ENCODE peak calls at places on chromosome 22, in nine cellular contexts. One of them, this sample, is unnamed.

GRCh38 chr22:29820941-29821789 is 16.9 kb downstream of the ASCC2 start:
- DNase-seq in T-helper 2 cell: no peak
- DNase-seq in OCI-LY7: no peak
- DNase-seq in adrenal gland: peak
- DNase-seq in heart right ventricle: peak
- DNase-seq in stimulated activated CD4-positive, alpha-beta T cell treated with anti-CD3 and anti-CD28 coated beads, Interleukin-12 subunit alpha, Interleukin-12 subunit beta, amount 100 ng/mL, for 24 hours: peak
- DNase-seq in brain microvascular endothelial cell: peak
- DNase-seq in fibroblast of mammary gland: peak
- DNase-seq in stimulated activated CD8-positive, alpha-beta memory T cell treated with anti-CD3 and anti-CD28 coated beads, Interleukin-7, amount 100 ng/mL, for 24 hours: no peak
- DNase-seq in this sample: peak

GRCh38 chr22:25235547-25236290 is 16.3 kb downstream of the CRYBB2 start:
- DNase-seq in stimulated activated CD8-positive, alpha-beta memory T cell treated with anti-CD3 and anti-CD28 coated beads, Interleukin-7, amount 100 ng/mL, for 24 hours: peak
- DNase-seq in T-helper 2 cell: peak
- DNase-seq in adrenal gland: peak
- DNase-seq in fibroblast of mammary gland: peak
- DNase-seq in OCI-LY7: peak
- DNase-seq in heart right ventricle: peak
- DNase-seq in brain microvascular endothelial cell: peak
- DNase-seq in stimulated activated CD4-positive, alpha-beta T cell treated with anti-CD3 and anti-CD28 coated beads, Interleukin-12 subunit alpha, Interleukin-12 subunit beta, amount 100 ng/mL, for 24 hours: peak
- DNase-seq in this sample: peak

GRCh38 chr22:17332109-17332508 is 37.2 kb upstream of the CECR2 start:
- DNase-seq in T-helper 2 cell: no peak
- DNase-seq in heart right ventricle: no peak
- DNase-seq in stimulated activated CD4-positive, alpha-beta T cell treated with anti-CD3 and anti-CD28 coated beads, Interleukin-12 subunit alpha, Interleukin-12 subunit beta, amount 100 ng/mL, for 24 hours: no peak
- DNase-seq in adrenal gland: no peak
- DNase-seq in brain microvascular endothelial cell: no peak
- DNase-seq in OCI-LY7: no peak
- DNase-seq in fibroblast of mammary gland: no peak
- DNase-seq in stimulated activated CD8-positive, alpha-beta memory T cell treated with anti-CD3 and anti-CD28 coated beads, Interleukin-7, amount 100 ng/mL, for 24 hours: no peak
- DNase-seq in this sample: no peak

GRCh38 chr22:47620391-47620790 is 857.9 kb downstream of the TBC1D22A start:
- DNase-seq in stimulated activated CD8-positive, alpha-beta memory T cell treated with anti-CD3 and anti-CD28 coated beads, Interleukin-7, amount 100 ng/mL, for 24 hours: no peak
- DNase-seq in OCI-LY7: no peak
- DNase-seq in T-helper 2 cell: no peak
- DNase-seq in heart right ventricle: no peak
- DNase-seq in brain microvascular endothelial cell: no peak
- DNase-seq in adrenal gland: no peak
- DNase-seq in stimulated activated CD4-positive, alpha-beta T cell treated with anti-CD3 and anti-CD28 coated beads, Interleukin-12 subunit alpha, Interleukin-12 subunit beta, amount 100 ng/mL, for 24 hours: no peak
- DNase-seq in fibroblast of mammary gland: no peak
- DNase-seq in this sample: no peak

GRCh38 chr22:44782286-44782830 is 30.0 kb downstream of the ARHGAP8 start:
- DNase-seq in stimulated activated CD4-positive, alpha-beta T cell treated with anti-CD3 and anti-CD28 coated beads, Interleukin-12 subunit alpha, Interleukin-12 subunit beta, amount 100 ng/mL, for 24 hours: no peak
- DNase-seq in stimulated activated CD8-positive, alpha-beta memory T cell treated with anti-CD3 and anti-CD28 coated beads, Interleukin-7, amount 100 ng/mL, for 24 hours: no peak
- DNase-seq in OCI-LY7: no peak
- DNase-seq in T-helper 2 cell: no peak
- DNase-seq in brain microvascular endothelial cell: no peak
- DNase-seq in fibroblast of mammary gland: peak
- DNase-seq in adrenal gland: no peak
- DNase-seq in heart right ventricle: no peak
- DNase-seq in this sample: no peak

GRCh38 chr22:46574438-46574992 is 37.1 kb upstream of the CELSR1 start:
- DNase-seq in heart right ventricle: no peak
- DNase-seq in stimulated activated CD4-positive, alpha-beta T cell treated with anti-CD3 and anti-CD28 coated beads, Interleukin-12 subunit alpha, Interleukin-12 subunit beta, amount 100 ng/mL, for 24 hours: no peak
- DNase-seq in T-helper 2 cell: no peak
- DNase-seq in OCI-LY7: no peak
- DNase-seq in stimulated activated CD8-positive, alpha-beta memory T cell treated with anti-CD3 and anti-CD28 coated beads, Interleukin-7, amount 100 ng/mL, for 24 hours: no peak
- DNase-seq in adrenal gland: no peak
- DNase-seq in brain microvascular endothelial cell: no peak
- DNase-seq in fibroblast of mammary gland: no peak
- DNase-seq in this sample: no peak

GRCh38 chr22:29149841-29150555 is 55.7 kb upstream of the EMID1 start:
- DNase-seq in stimulated activated CD8-positive, alpha-beta memory T cell treated with anti-CD3 and anti-CD28 coated beads, Interleukin-7, amount 100 ng/mL, for 24 hours: no peak
- DNase-seq in brain microvascular endothelial cell: no peak
- DNase-seq in adrenal gland: peak
- DNase-seq in stimulated activated CD4-positive, alpha-beta T cell treated with anti-CD3 and anti-CD28 coated beads, Interleukin-12 subunit alpha, Interleukin-12 subunit beta, amount 100 ng/mL, for 24 hours: no peak
- DNase-seq in OCI-LY7: no peak
- DNase-seq in T-helper 2 cell: no peak
- DNase-seq in fibroblast of mammary gland: no peak
- DNase-seq in heart right ventricle: peak
- DNase-seq in this sample: no peak

GRCh38 chr22:26608129-26608528 is 9.7 kb downstream of the CRYBB1 start:
- DNase-seq in T-helper 2 cell: no peak
- DNase-seq in OCI-LY7: no peak
- DNase-seq in stimulated activated CD8-positive, alpha-beta memory T cell treated with anti-CD3 and anti-CD28 coated beads, Interleukin-7, amount 100 ng/mL, for 24 hours: no peak
- DNase-seq in stimulated activated CD4-positive, alpha-beta T cell treated with anti-CD3 and anti-CD28 coated beads, Interleukin-12 subunit alpha, Interleukin-12 subunit beta, amount 100 ng/mL, for 24 hours: no peak
- DNase-seq in fibroblast of mammary gland: no peak
- DNase-seq in heart right ventricle: no peak
- DNase-seq in adrenal gland: no peak
- DNase-seq in brain microvascular endothelial cell: no peak
- DNase-seq in this sample: no peak

GRCh38 chr22:45458532-45458931 is 44.2 kb upstream of the FBLN1 start:
- DNase-seq in stimulated activated CD4-positive, alpha-beta T cell treated with anti-CD3 and anti-CD28 coated beads, Interleukin-12 subunit alpha, Interleukin-12 subunit beta, amount 100 ng/mL, for 24 hours: no peak
- DNase-seq in stimulated activated CD8-positive, alpha-beta memory T cell treated with anti-CD3 and anti-CD28 coated beads, Interleukin-7, amount 100 ng/mL, for 24 hours: no peak
- DNase-seq in fibroblast of mammary gland: no peak
- DNase-seq in heart right ventricle: no peak
- DNase-seq in OCI-LY7: no peak
- DNase-seq in brain microvascular endothelial cell: no peak
- DNase-seq in adrenal gland: no peak
- DNase-seq in T-helper 2 cell: no peak
- DNase-seq in this sample: no peak

GRCh38 chr22:47215851-47216250 is 453.4 kb downstream of the TBC1D22A start:
- DNase-seq in adrenal gland: no peak
- DNase-seq in stimulated activated CD8-positive, alpha-beta memory T cell treated with anti-CD3 and anti-CD28 coated beads, Interleukin-7, amount 100 ng/mL, for 24 hours: no peak
- DNase-seq in brain microvascular endothelial cell: no peak
- DNase-seq in stimulated activated CD4-positive, alpha-beta T cell treated with anti-CD3 and anti-CD28 coated beads, Interleukin-12 subunit alpha, Interleukin-12 subunit beta, amount 100 ng/mL, for 24 hours: no peak
- DNase-seq in T-helper 2 cell: no peak
- DNase-seq in OCI-LY7: no peak
- DNase-seq in heart right ventricle: no peak
- DNase-seq in fibroblast of mammary gland: no peak
- DNase-seq in this sample: no peak

GRCh38 chr22:49979587-49980264 is 19.2 kb downstream of the PIM3 start:
- DNase-seq in OCI-LY7: peak
- DNase-seq in adrenal gland: no peak
- DNase-seq in T-helper 2 cell: no peak
- DNase-seq in brain microvascular endothelial cell: peak
- DNase-seq in fibroblast of mammary gland: peak
- DNase-seq in stimulated activated CD8-positive, alpha-beta memory T cell treated with anti-CD3 and anti-CD28 coated beads, Interleukin-7, amount 100 ng/mL, for 24 hours: no peak
- DNase-seq in stimulated activated CD4-positive, alpha-beta T cell treated with anti-CD3 and anti-CD28 coated beads, Interleukin-12 subunit alpha, Interleukin-12 subunit beta, amount 100 ng/mL, for 24 hours: peak
- DNase-seq in heart right ventricle: no peak
- DNase-seq in this sample: no peak

GRCh38 chr22:26905076-26905475 is 247.7 kb downstream of the MIAT start:
- DNase-seq in heart right ventricle: no peak
- DNase-seq in stimulated activated CD4-positive, alpha-beta T cell treated with anti-CD3 and anti-CD28 coated beads, Interleukin-12 subunit alpha, Interleukin-12 subunit beta, amount 100 ng/mL, for 24 hours: no peak
- DNase-seq in T-helper 2 cell: no peak
- DNase-seq in adrenal gland: no peak
- DNase-seq in fibroblast of mammary gland: no peak
- DNase-seq in OCI-LY7: no peak
- DNase-seq in stimulated activated CD8-positive, alpha-beta memory T cell treated with anti-CD3 and anti-CD28 coated beads, Interleukin-7, amount 100 ng/mL, for 24 hours: no peak
- DNase-seq in brain microvascular endothelial cell: no peak
- DNase-seq in this sample: no peak

GRCh38 chr22:26406118-26406517 is 22.9 kb upstream of the ASPHD2 start:
- DNase-seq in stimulated activated CD4-positive, alpha-beta T cell treated with anti-CD3 and anti-CD28 coated beads, Interleukin-12 subunit alpha, Interleukin-12 subunit beta, amount 100 ng/mL, for 24 hours: no peak
- DNase-seq in OCI-LY7: no peak
- DNase-seq in adrenal gland: no peak
- DNase-seq in stimulated activated CD8-positive, alpha-beta memory T cell treated with anti-CD3 and anti-CD28 coated beads, Interleukin-7, amount 100 ng/mL, for 24 hours: no peak
- DNase-seq in heart right ventricle: no peak
- DNase-seq in fibroblast of mammary gland: peak
- DNase-seq in T-helper 2 cell: no peak
- DNase-seq in brain microvascular endothelial cell: peak
- DNase-seq in this sample: no peak

GRCh38 chr22:36369922-36370781 is 17.6 kb downstream of the MYH9 start:
- DNase-seq in fibroblast of mammary gland: peak
- DNase-seq in stimulated activated CD4-positive, alpha-beta T cell treated with anti-CD3 and anti-CD28 coated beads, Interleukin-12 subunit alpha, Interleukin-12 subunit beta, amount 100 ng/mL, for 24 hours: no peak
- DNase-seq in stimulated activated CD8-positive, alpha-beta memory T cell treated with anti-CD3 and anti-CD28 coated beads, Interleukin-7, amount 100 ng/mL, for 24 hours: no peak
- DNase-seq in T-helper 2 cell: no peak
- DNase-seq in OCI-LY7: peak
- DNase-seq in brain microvascular endothelial cell: no peak
- DNase-seq in adrenal gland: peak
- DNase-seq in heart right ventricle: no peak
- DNase-seq in this sample: no peak

GRCh38 chr22:29270475-29271271 is 2.6 kb downstream of the EWSR1 start:
- DNase-seq in adrenal gland: no peak
- DNase-seq in T-helper 2 cell: no peak
- DNase-seq in stimulated activated CD4-positive, alpha-beta T cell treated with anti-CD3 and anti-CD28 coated beads, Interleukin-12 subunit alpha, Interleukin-12 subunit beta, amount 100 ng/mL, for 24 hours: no peak
- DNase-seq in fibroblast of mammary gland: peak
- DNase-seq in stimulated activated CD8-positive, alpha-beta memory T cell treated with anti-CD3 and anti-CD28 coated beads, Interleukin-7, amount 100 ng/mL, for 24 hours: no peak
- DNase-seq in brain microvascular endothelial cell: peak
- DNase-seq in OCI-LY7: peak
- DNase-seq in heart right ventricle: no peak
- DNase-seq in this sample: no peak

GRCh38 chr22:26901228-26901816 is 243.9 kb downstream of the MIAT start:
- DNase-seq in stimulated activated CD4-positive, alpha-beta T cell treated with anti-CD3 and anti-CD28 coated beads, Interleukin-12 subunit alpha, Interleukin-12 subunit beta, amount 100 ng/mL, for 24 hours: no peak
- DNase-seq in brain microvascular endothelial cell: no peak
- DNase-seq in adrenal gland: no peak
- DNase-seq in OCI-LY7: no peak
- DNase-seq in T-helper 2 cell: no peak
- DNase-seq in stimulated activated CD8-positive, alpha-beta memory T cell treated with anti-CD3 and anti-CD28 coated beads, Interleukin-7, amount 100 ng/mL, for 24 hours: no peak
- DNase-seq in heart right ventricle: no peak
- DNase-seq in fibroblast of mammary gland: no peak
- DNase-seq in this sample: no peak

GRCh38 chr22:19090586-19091127 is 31.6 kb downstream of the DGCR2 start:
- DNase-seq in stimulated activated CD4-positive, alpha-beta T cell treated with anti-CD3 and anti-CD28 coated beads, Interleukin-12 subunit alpha, Interleukin-12 subunit beta, amount 100 ng/mL, for 24 hours: no peak
- DNase-seq in T-helper 2 cell: no peak
- DNase-seq in fibroblast of mammary gland: no peak
- DNase-seq in OCI-LY7: no peak
- DNase-seq in stimulated activated CD8-positive, alpha-beta memory T cell treated with anti-CD3 and anti-CD28 coated beads, Interleukin-7, amount 100 ng/mL, for 24 hours: no peak
- DNase-seq in heart right ventricle: no peak
- DNase-seq in brain microvascular endothelial cell: no peak
- DNase-seq in adrenal gland: no peak
- DNase-seq in this sample: no peak

GRCh38 chr22:50008151-50009040 is 4.2 kb downstream of the IL17REL start:
- DNase-seq in heart right ventricle: no peak
- DNase-seq in T-helper 2 cell: no peak
- DNase-seq in fibroblast of mammary gland: no peak
- DNase-seq in OCI-LY7: no peak
- DNase-seq in stimulated activated CD8-positive, alpha-beta memory T cell treated with anti-CD3 and anti-CD28 coated beads, Interleukin-7, amount 100 ng/mL, for 24 hours: no peak
- DNase-seq in adrenal gland: no peak
- DNase-seq in brain microvascular endothelial cell: no peak
- DNase-seq in stimulated activated CD4-positive, alpha-beta T cell treated with anti-CD3 and anti-CD28 coated beads, Interleukin-12 subunit alpha, Interleukin-12 subunit beta, amount 100 ng/mL, for 24 hours: no peak
- DNase-seq in this sample: no peak

GRCh38 chr22:37725551-37726239 is 28.8 kb downstream of the TRIOBP start:
- DNase-seq in heart right ventricle: no peak
- DNase-seq in brain microvascular endothelial cell: no peak
- DNase-seq in T-helper 2 cell: no peak
- DNase-seq in stimulated activated CD4-positive, alpha-beta T cell treated with anti-CD3 and anti-CD28 coated beads, Interleukin-12 subunit alpha, Interleukin-12 subunit beta, amount 100 ng/mL, for 24 hours: no peak
- DNase-seq in stimulated activated CD8-positive, alpha-beta memory T cell treated with anti-CD3 and anti-CD28 coated beads, Interleukin-7, amount 100 ng/mL, for 24 hours: no peak
- DNase-seq in fibroblast of mammary gland: no peak
- DNase-seq in adrenal gland: no peak
- DNase-seq in OCI-LY7: no peak
- DNase-seq in this sample: no peak

GRCh38 chr22:22666307-22667091 is 22.1 kb downstream of the GGTLC2 start:
- DNase-seq in fibroblast of mammary gland: peak
- DNase-seq in stimulated activated CD4-positive, alpha-beta T cell treated with anti-CD3 and anti-CD28 coated beads, Interleukin-12 subunit alpha, Interleukin-12 subunit beta, amount 100 ng/mL, for 24 hours: peak
- DNase-seq in T-helper 2 cell: no peak
- DNase-seq in brain microvascular endothelial cell: peak
- DNase-seq in OCI-LY7: peak
- DNase-seq in adrenal gland: peak
- DNase-seq in stimulated activated CD8-positive, alpha-beta memory T cell treated with anti-CD3 and anti-CD28 coated beads, Interleukin-7, amount 100 ng/mL, for 24 hours: no peak
- DNase-seq in heart right ventricle: no peak
- DNase-seq in this sample: peak

GRCh38 chr22:39514373-39514973 is 5.9 kb upstream of the ATF4 start:
- DNase-seq in T-helper 2 cell: no peak
- DNase-seq in adrenal gland: peak
- DNase-seq in stimulated activated CD4-positive, alpha-beta T cell treated with anti-CD3 and anti-CD28 coated beads, Interleukin-12 subunit alpha, Interleukin-12 subunit beta, amount 100 ng/mL, for 24 hours: no peak
- DNase-seq in fibroblast of mammary gland: peak
- DNase-seq in OCI-LY7: peak
- DNase-seq in brain microvascular endothelial cell: peak
- DNase-seq in heart right ventricle: no peak
- DNase-seq in stimulated activated CD8-positive, alpha-beta memory T cell treated with anti-CD3 and anti-CD28 coated beads, Interleukin-7, amount 100 ng/mL, for 24 hours: no peak
- DNase-seq in this sample: peak

GRCh38 chr22:50270302-50271010 is at the start of gene MAPK11:
- DNase-seq in heart right ventricle: peak
- DNase-seq in adrenal gland: peak
- DNase-seq in brain microvascular endothelial cell: peak
- DNase-seq in stimulated activated CD4-positive, alpha-beta T cell treated with anti-CD3 and anti-CD28 coated beads, Interleukin-12 subunit alpha, Interleukin-12 subunit beta, amount 100 ng/mL, for 24 hours: peak
- DNase-seq in stimulated activated CD8-positive, alpha-beta memory T cell treated with anti-CD3 and anti-CD28 coated beads, Interleukin-7, amount 100 ng/mL, for 24 hours: no peak
- DNase-seq in T-helper 2 cell: peak
- DNase-seq in fibroblast of mammary gland: peak
- DNase-seq in OCI-LY7: peak
- DNase-seq in this sample: peak

GRCh38 chr22:30212996-30213441 is 33.5 kb downstream of the LIF start:
- DNase-seq in fibroblast of mammary gland: peak
- DNase-seq in stimulated activated CD8-positive, alpha-beta memory T cell treated with anti-CD3 and anti-CD28 coated beads, Interleukin-7, amount 100 ng/mL, for 24 hours: no peak
- DNase-seq in adrenal gland: peak
- DNase-seq in OCI-LY7: no peak
- DNase-seq in brain microvascular endothelial cell: peak
- DNase-seq in stimulated activated CD4-positive, alpha-beta T cell treated with anti-CD3 and anti-CD28 coated beads, Interleukin-12 subunit alpha, Interleukin-12 subunit beta, amount 100 ng/mL, for 24 hours: no peak
- DNase-seq in T-helper 2 cell: no peak
- DNase-seq in heart right ventricle: no peak
- DNase-seq in this sample: no peak

GRCh38 chr22:26828311-26828710 is 170.9 kb downstream of the MIAT start:
- DNase-seq in OCI-LY7: no peak
- DNase-seq in T-helper 2 cell: no peak
- DNase-seq in stimulated activated CD4-positive, alpha-beta T cell treated with anti-CD3 and anti-CD28 coated beads, Interleukin-12 subunit alpha, Interleukin-12 subunit beta, amount 100 ng/mL, for 24 hours: no peak
- DNase-seq in heart right ventricle: no peak
- DNase-seq in brain microvascular endothelial cell: no peak
- DNase-seq in stimulated activated CD8-positive, alpha-beta memory T cell treated with anti-CD3 and anti-CD28 coated beads, Interleukin-7, amount 100 ng/mL, for 24 hours: no peak
- DNase-seq in fibroblast of mammary gland: no peak
- DNase-seq in adrenal gland: no peak
- DNase-seq in this sample: no peak

GRCh38 chr22:35315141-35315854 is 15.6 kb downstream of the TOM1 start:
- DNase-seq in stimulated activated CD4-positive, alpha-beta T cell treated with anti-CD3 and anti-CD28 coated beads, Interleukin-12 subunit alpha, Interleukin-12 subunit beta, amount 100 ng/mL, for 24 hours: no peak
- DNase-seq in OCI-LY7: no peak
- DNase-seq in fibroblast of mammary gland: no peak
- DNase-seq in brain microvascular endothelial cell: no peak
- DNase-seq in adrenal gland: peak
- DNase-seq in heart right ventricle: peak
- DNase-seq in T-helper 2 cell: no peak
- DNase-seq in stimulated activated CD8-positive, alpha-beta memory T cell treated with anti-CD3 and anti-CD28 coated beads, Interleukin-7, amount 100 ng/mL, for 24 hours: no peak
- DNase-seq in this sample: peak

GRCh38 chr22:45163074-45163416 is 680 bp upstream of the NUP50 start:
- DNase-seq in brain microvascular endothelial cell: no peak
- DNase-seq in stimulated activated CD8-positive, alpha-beta memory T cell treated with anti-CD3 and anti-CD28 coated beads, Interleukin-7, amount 100 ng/mL, for 24 hours: no peak
- DNase-seq in OCI-LY7: peak
- DNase-seq in heart right ventricle: no peak
- DNase-seq in fibroblast of mammary gland: peak
- DNase-seq in stimulated activated CD4-positive, alpha-beta T cell treated with anti-CD3 and anti-CD28 coated beads, Interleukin-12 subunit alpha, Interleukin-12 subunit beta, amount 100 ng/mL, for 24 hours: no peak
- DNase-seq in adrenal gland: peak
- DNase-seq in T-helper 2 cell: no peak
- DNase-seq in this sample: no peak

GRCh38 chr22:20979940-20980453 is 2.1 kb upstream of the LZTR1 start:
- DNase-seq in stimulated activated CD4-positive, alpha-beta T cell treated with anti-CD3 and anti-CD28 coated beads, Interleukin-12 subunit alpha, Interleukin-12 subunit beta, amount 100 ng/mL, for 24 hours: no peak
- DNase-seq in heart right ventricle: no peak
- DNase-seq in brain microvascular endothelial cell: no peak
- DNase-seq in adrenal gland: no peak
- DNase-seq in OCI-LY7: no peak
- DNase-seq in T-helper 2 cell: no peak
- DNase-seq in fibroblast of mammary gland: no peak
- DNase-seq in stimulated activated CD8-positive, alpha-beta memory T cell treated with anti-CD3 and anti-CD28 coated beads, Interleukin-7, amount 100 ng/mL, for 24 hours: no peak
- DNase-seq in this sample: no peak

GRCh38 chr22:37177221-37177620 is 10.8 kb downstream of the C1QTNF6 start:
- DNase-seq in fibroblast of mammary gland: no peak
- DNase-seq in brain microvascular endothelial cell: no peak
- DNase-seq in adrenal gland: no peak
- DNase-seq in OCI-LY7: no peak
- DNase-seq in heart right ventricle: no peak
- DNase-seq in T-helper 2 cell: no peak
- DNase-seq in stimulated activated CD4-positive, alpha-beta T cell treated with anti-CD3 and anti-CD28 coated beads, Interleukin-12 subunit alpha, Interleukin-12 subunit beta, amount 100 ng/mL, for 24 hours: no peak
- DNase-seq in stimulated activated CD8-positive, alpha-beta memory T cell treated with anti-CD3 and anti-CD28 coated beads, Interleukin-7, amount 100 ng/mL, for 24 hours: no peak
- DNase-seq in this sample: peak

GRCh38 chr22:22835242-22835641 is 52.4 kb upstream of the IGLL5 start:
- DNase-seq in heart right ventricle: no peak
- DNase-seq in T-helper 2 cell: no peak
- DNase-seq in brain microvascular endothelial cell: no peak
- DNase-seq in stimulated activated CD4-positive, alpha-beta T cell treated with anti-CD3 and anti-CD28 coated beads, Interleukin-12 subunit alpha, Interleukin-12 subunit beta, amount 100 ng/mL, for 24 hours: no peak
- DNase-seq in stimulated activated CD8-positive, alpha-beta memory T cell treated with anti-CD3 and anti-CD28 coated beads, Interleukin-7, amount 100 ng/mL, for 24 hours: no peak
- DNase-seq in adrenal gland: no peak
- DNase-seq in OCI-LY7: no peak
- DNase-seq in fibroblast of mammary gland: no peak
- DNase-seq in this sample: no peak

GRCh38 chr22:50101870-50102565 is 12.2 kb downstream of the MOV10L1 start:
- DNase-seq in heart right ventricle: no peak
- DNase-seq in brain microvascular endothelial cell: no peak
- DNase-seq in OCI-LY7: peak
- DNase-seq in adrenal gland: no peak
- DNase-seq in fibroblast of mammary gland: no peak
- DNase-seq in stimulated activated CD4-positive, alpha-beta T cell treated with anti-CD3 and anti-CD28 coated beads, Interleukin-12 subunit alpha, Interleukin-12 subunit beta, amount 100 ng/mL, for 24 hours: no peak
- DNase-seq in T-helper 2 cell: no peak
- DNase-seq in stimulated activated CD8-positive, alpha-beta memory T cell treated with anti-CD3 and anti-CD28 coated beads, Interleukin-7, amount 100 ng/mL, for 24 hours: no peak
- DNase-seq in this sample: no peak

GRCh38 chr22:35023692-35024363 is 42.1 kb upstream of the ISX start:
- DNase-seq in brain microvascular endothelial cell: peak
- DNase-seq in T-helper 2 cell: peak
- DNase-seq in heart right ventricle: peak
- DNase-seq in OCI-LY7: peak
- DNase-seq in fibroblast of mammary gland: peak
- DNase-seq in stimulated activated CD8-positive, alpha-beta memory T cell treated with anti-CD3 and anti-CD28 coated beads, Interleukin-7, amount 100 ng/mL, for 24 hours: peak
- DNase-seq in stimulated activated CD4-positive, alpha-beta T cell treated with anti-CD3 and anti-CD28 coated beads, Interleukin-12 subunit alpha, Interleukin-12 subunit beta, amount 100 ng/mL, for 24 hours: peak
- DNase-seq in adrenal gland: peak
- DNase-seq in this sample: peak

This sample was measured in right lobe of liver.